ENCODE peak calls at places on chromosomes 13 and 19, in ten cellular contexts. L, D, I, X, Y, Z, C, G, U and A are unnamed samples.

GRCh38 chr19:18399008-18399407 is 1.6 kb upstream of the LRRC25 start:
- DNase-seq in X (no peak), L (no peak), C (no peak), G (no peak), Y (no peak), Z (no peak), D (no peak), I (no peak), U (peak), A (peak)

GRCh38 chr13:74117207-74117705 is 16.9 kb downstream of the KLF12 start:
- DNase-seq in G (no peak), L (no peak), D (no peak), C (no peak), Z (no peak), Y (no peak), X (no peak), U (no peak), I (no peak), A (no peak)

GRCh38 chr19:663682-664117 is 686 bp upstream of the RNF126 start:
- DNase-seq in U (no peak), X (no peak), G (no peak), D (no peak), L (no peak), I (no peak), Y (no peak), C (no peak), Z (no peak), A (no peak)

GRCh38 chr13:96075953-96076543 is 13.9 kb upstream of the HS6ST3 start:
- DNase-seq in Y (no peak), G (no peak), C (no peak), D (no peak), Z (no peak), X (no peak), I (no peak), U (no peak), L (no peak), A (no peak)

GRCh38 chr13:85093808-85094207 is 705.4 kb downstream of the SLITRK6 start:
- DNase-seq in L (no peak), G (no peak), C (no peak), X (no peak), Z (peak), Y (no peak), I (no peak), U (no peak), D (no peak), A (no peak)

GRCh38 chr13:108383676-108384075 is 114.2 kb downstream of the TNFSF13B start:
- DNase-seq in X (no peak), C (no peak), G (no peak), Z (no peak), L (no peak), I (no peak), D (no peak), U (no peak), Y (no peak), A (no peak)

GRCh38 chr19:1648156-1648925 is 4.1 kb downstream of the TCF3 start:
- DNase-seq in D (no peak), G (no peak), Z (no peak), U (no peak), I (no peak), Y (no peak), L (no peak), C (no peak), X (no peak), A (no peak)

GRCh38 chr13:57630661-57631606 is 610 bp upstream of the PCDH17 start:
- DNase-seq in X (no peak), I (peak), D (no peak), Y (no peak), G (no peak), Z (no peak), U (no peak), L (no peak), C (no peak), A (peak)

GRCh38 chr13:34458756-34459462 is 483.2 kb upstream of the NBEA start:
- DNase-seq in L (no peak), Y (no peak), Z (peak), X (no peak), I (no peak), C (no peak), D (no peak), G (no peak), U (no peak), A (no peak)

GRCh38 chr13:76425930-76426329 is 460.3 kb downstream of the KCTD12 start:
- DNase-seq in L (no peak), D (no peak), I (no peak), X (no peak), Z (no peak), C (peak), U (no peak), Y (no peak), G (no peak), A (peak)

GRCh38 chr19:17248011-17248776 is 2.5 kb upstream of the NR2F6 start:
- DNase-seq in U (peak), D (no peak), G (no peak), L (no peak), Z (no peak), I (no peak), C (peak), X (no peak), Y (no peak), A (peak)

GRCh38 chr19:28436320-28436719 is 776.6 kb downstream of the UQCRFS1 start:
- DNase-seq in Z (no peak), D (no peak), U (no peak), L (no peak), Y (no peak), I (no peak), G (no peak), C (no peak), X (no peak), A (no peak)

GRCh38 chr13:99812611-99813010 is 159.0 kb downstream of the ZIC5 start:
- DNase-seq in I (no peak), U (peak), C (no peak), X (no peak), G (no peak), Z (no peak), D (peak), L (no peak), Y (no peak), A (peak)

GRCh38 chr19:40962460-40962961 is 28.6 kb upstream of the CYP2B6 start:
- DNase-seq in I (no peak), X (no peak), G (no peak), L (no peak), C (no peak), D (no peak), Z (no peak), U (peak), Y (no peak), A (no peak)

GRCh38 chr19:32317045-32317444 is 28.4 kb upstream of the ZNF507 start:
- DNase-seq in X (no peak), U (no peak), Y (no peak), G (no peak), Z (no peak), I (no peak), D (no peak), C (no peak), L (no peak), A (no peak)

GRCh38 chr19:14375055-14375581 is 6.1 kb upstream of the ADGRE5 start:
- DNase-seq in L (no peak), Y (peak), Z (no peak), G (peak), U (no peak), C (no peak), X (peak), D (no peak), I (no peak), A (peak)

GRCh38 chr13:48266967-48267639 is 34.1 kb downstream of the ITM2B start:
- DNase-seq in C (no peak), D (no peak), I (no peak), U (no peak), G (no peak), L (no peak), X (no peak), Z (no peak), Y (no peak), A (no peak)

GRCh38 chr13:24097064-24097463 is 63.5 kb upstream of the SPATA13 start:
- DNase-seq in G (no peak), C (peak), U (peak), I (no peak), Z (no peak), D (peak), X (no peak), L (no peak), Y (peak), A (no peak)

GRCh38 chr13:60392136-60392535 is 4.9 kb upstream of the TDRD3 start:
- DNase-seq in Z (no peak), C (no peak), I (no peak), X (no peak), D (no peak), U (no peak), L (no peak), Y (no peak), G (no peak), A (no peak)

GRCh38 chr13:32587014-32587773 is 942 bp downstream of the PDS5B start:
- DNase-seq in G (peak), U (peak), Z (peak), X (peak), D (no peak), I (peak), Y (peak), L (no peak), C (peak), A (peak)

GRCh38 chr13:76711515-76712182 is 174.6 kb downstream of the KCTD12 start:
- DNase-seq in D (peak), I (no peak), L (no peak), C (no peak), Y (no peak), X (no peak), U (no peak), G (no peak), Z (peak), A (no peak)

GRCh38 chr13:100438059-100438788 is 150.4 kb downstream of the GGACT start:
- DNase-seq in C (no peak), G (no peak), Z (no peak), L (no peak), X (no peak), I (no peak), D (no peak), U (no peak), Y (no peak), A (no peak)

GRCh38 chr13:29537736-29538624 is 57.5 kb downstream of the SLC7A1 start:
- DNase-seq in D (no peak), G (no peak), Z (no peak), X (no peak), U (no peak), I (no peak), Y (no peak), L (no peak), C (no peak), A (no peak)

GRCh38 chr19:4393947-4394590 is 6.3 kb downstream of the SH3GL1 start:
- DNase-seq in Y (no peak), G (no peak), Z (no peak), X (no peak), L (no peak), D (no peak), U (no peak), I (no peak), C (no peak), A (no peak)

GRCh38 chr13:30504081-30504480 is 38.3 kb upstream of the HMGB1 start:
- DNase-seq in U (no peak), Z (no peak), I (no peak), X (no peak), G (no peak), L (no peak), Y (no peak), C (no peak), D (no peak), A (no peak)

GRCh38 chr13:87677334-87678234 is 6.4 kb downstream of the SLITRK5 start:
- DNase-seq in C (peak), X (no peak), Z (no peak), Y (no peak), I (no peak), L (peak), G (peak), D (no peak), U (no peak), A (peak)

GRCh38 chr13:99002191-99002710 is 24.4 kb upstream of the DOCK9 start:
- DNase-seq in C (no peak), L (no peak), Y (no peak), U (no peak), G (no peak), D (no peak), I (no peak), X (no peak), Z (no peak), A (no peak)

GRCh38 chr13:75650991-75651390 is 14.9 kb downstream of the LMO7 start:
- DNase-seq in U (no peak), Z (no peak), D (no peak), Y (no peak), X (no peak), L (no peak), G (no peak), I (no peak), C (no peak), A (no peak)

GRCh38 chr13:38980628-38981078 is 10.0 kb downstream of the STOML3 start:
- DNase-seq in L (no peak), G (no peak), I (no peak), X (no peak), D (no peak), Y (no peak), U (peak), C (no peak), Z (no peak), A (no peak)

GRCh38 chr13:98992355-98992754 is 14.5 kb upstream of the DOCK9 start:
- DNase-seq in C (no peak), I (no peak), X (no peak), Y (no peak), L (no peak), Z (no peak), D (no peak), G (no peak), U (no peak), A (no peak)

GRCh38 chr19:47229674-47230121 is 1.3 kb downstream of the BBC3 start:
- DNase-seq in U (no peak), I (peak), G (no peak), L (no peak), C (no peak), Y (no peak), D (no peak), X (no peak), Z (no peak), A (no peak)